ENCODE peak calls at places on chromosomes 4 and X, in eight cellular contexts. N is HL-60, H is Panc1, G is SK-N-SH, I is H1, K is spleen, E is sigmoid colon, D is breast epithelium. Q is an unnamed sample.

GRCh38 chr4:86963697-86964096 is 28.9 kb downstream of the AFF1 start:
- DNase-seq in N (no peak), H (no peak), G (no peak), I (no peak), K (no peak), E (no peak), D (no peak), Q (no peak)

GRCh38 chr4:87545052-87545451 is 15.9 kb upstream of the SPARCL1 start:
- DNase-seq in N (no peak), H (no peak), G (no peak), I (no peak), K (no peak), E (no peak), D (no peak), Q (no peak)

GRCh38 chr4:117085185-117085701 is at the start of gene TRAM1L1:
- DNase-seq in N (peak; percentile 5), H (no peak), G (peak; percentile 92), I (peak; percentile 86), K (peak; percentile 74), E (peak; percentile 72), D (peak; percentile 62), Q (peak; percentile 64)

GRCh38 chr4:108060164-108060563 is 70.5 kb downstream of the HADH start:
- DNase-seq in N (no peak), H (peak; percentile 45), G (peak; percentile 54), I (no peak), K (no peak), E (no peak), D (no peak), Q (no peak)

GRCh38 chrX:53088136-53088974 is 5.6 kb upstream of the KANTR start:
- DNase-seq in N (no peak), H (no peak), G (peak; percentile 86), I (peak; percentile 75), K (peak; percentile 89), E (peak; percentile 97), D (peak; percentile 78), Q (peak; percentile 84)

GRCh38 chr4:137896221-137896737 is 345.9 kb downstream of the SLC7A11 start:
- DNase-seq in N (no peak), H (no peak), G (no peak), I (no peak), K (no peak), E (no peak), D (no peak), Q (no peak)

GRCh38 chr4:10457255-10457801 is at the start of gene ZNF518B:
- DNase-seq in N (peak; percentile 29), H (no peak), G (peak; percentile 93), I (peak; percentile 85), K (peak; percentile 95), E (peak; percentile 68), D (no peak), Q (peak; percentile 67)

GRCh38 chr4:163665521-163666334 is 171.2 kb downstream of the TMA16 start:
- DNase-seq in N (no peak), H (no peak), G (no peak), I (no peak), K (no peak), E (no peak), D (no peak), Q (no peak)

GRCh38 chr4:149441338-149441737 is 374.3 kb downstream of the IQCM start:
- DNase-seq in N (no peak), H (no peak), G (no peak), I (no peak), K (no peak), E (no peak), D (no peak), Q (no peak)

GRCh38 chr4:143745874-143746273 is 45.4 kb upstream of the FREM3 start:
- DNase-seq in N (no peak), H (no peak), G (no peak), I (no peak), K (no peak), E (no peak), D (no peak), Q (no peak)

GRCh38 chrX:149699761-149700160 is 12.1 kb upstream of the MAGEA11 start:
- DNase-seq in N (peak; percentile 20), H (no peak), G (no peak), I (no peak), K (no peak), E (no peak), D (no peak), Q (no peak)

DNA sequence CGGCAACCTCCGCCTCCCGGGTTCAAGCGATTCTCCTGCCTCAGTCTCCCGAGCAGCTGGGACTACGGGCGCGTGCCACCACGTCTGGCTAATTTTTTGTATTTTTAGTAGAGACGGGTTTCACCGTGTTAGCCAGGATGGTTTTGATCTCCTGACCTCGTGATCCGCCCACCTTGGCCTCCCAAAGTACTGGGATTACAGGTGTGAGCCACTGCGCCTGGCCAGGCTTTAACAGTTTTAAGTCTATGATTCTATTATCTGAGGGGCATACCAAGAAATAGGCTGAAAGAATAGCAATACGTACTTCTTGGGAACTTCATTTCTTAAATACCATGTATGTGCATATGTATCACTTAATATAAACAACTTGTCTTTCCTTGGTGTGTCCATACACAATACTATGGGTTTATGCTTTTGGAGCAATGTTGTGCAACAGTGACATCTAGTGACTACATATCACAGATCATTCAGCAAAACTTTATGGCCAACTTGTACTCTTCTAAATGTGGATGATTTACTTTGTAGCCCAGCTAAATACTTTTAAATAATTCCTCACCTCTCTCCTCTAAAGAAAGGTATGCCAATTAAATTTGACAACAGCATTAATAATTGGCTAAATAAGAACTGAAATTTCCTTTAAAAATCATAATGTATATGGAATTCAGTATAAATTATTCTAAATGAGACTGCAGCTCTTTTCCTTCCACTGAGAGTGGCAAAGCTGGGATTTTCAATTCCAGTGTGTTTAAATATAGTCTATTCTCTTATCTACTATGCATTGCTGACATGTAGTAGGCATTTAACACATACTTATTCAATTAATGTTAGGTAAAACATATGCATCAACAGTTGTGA is 10.4 kb downstream of the SLC9B1 start:
- DNase-seq in N (peak; percentile 49), H (peak; percentile 73), G (peak; percentile 54), I (no peak), K (no peak), E (no peak), D (no peak), Q (no peak)
- TF ChIP-seq POLR2AphosphoS5 in N (no peak), H (no peak), G (no peak), I (no peak), K (no peak), E (no peak), D (no peak), Q (no peak)

DNA sequence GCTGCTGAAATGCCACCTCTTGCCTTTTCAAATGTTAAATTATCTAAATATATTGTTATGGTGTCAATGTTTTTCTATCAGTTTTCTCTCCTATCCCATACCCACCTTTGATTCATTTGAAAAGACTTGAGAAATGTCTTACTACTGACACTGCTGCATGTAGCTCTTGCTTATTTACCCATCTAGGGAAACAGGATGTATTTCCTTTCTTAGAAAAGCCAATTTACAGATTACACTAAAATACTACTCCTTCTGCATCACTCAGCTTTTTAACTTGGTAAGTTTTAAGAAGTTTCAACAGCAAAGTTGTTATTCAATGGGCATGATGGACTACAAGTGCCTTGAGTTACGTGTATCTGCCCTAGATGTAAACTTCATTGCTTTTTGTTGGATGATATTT is 13.2 kb upstream of the KCNE5 start:
- DNase-seq in N (no peak), H (no peak), G (no peak), I (no peak), K (no peak), E (no peak), D (no peak), Q (no peak)
- H3K4me3 ChIP-seq in N (no peak overlapping the region), H (no peak overlapping the region), G (no peak overlapping the region), I (no peak overlapping the region), K (no peak overlapping the region), E (no peak overlapping the region), D (no peak overlapping the region), Q (no peak overlapping the region)

DNA sequence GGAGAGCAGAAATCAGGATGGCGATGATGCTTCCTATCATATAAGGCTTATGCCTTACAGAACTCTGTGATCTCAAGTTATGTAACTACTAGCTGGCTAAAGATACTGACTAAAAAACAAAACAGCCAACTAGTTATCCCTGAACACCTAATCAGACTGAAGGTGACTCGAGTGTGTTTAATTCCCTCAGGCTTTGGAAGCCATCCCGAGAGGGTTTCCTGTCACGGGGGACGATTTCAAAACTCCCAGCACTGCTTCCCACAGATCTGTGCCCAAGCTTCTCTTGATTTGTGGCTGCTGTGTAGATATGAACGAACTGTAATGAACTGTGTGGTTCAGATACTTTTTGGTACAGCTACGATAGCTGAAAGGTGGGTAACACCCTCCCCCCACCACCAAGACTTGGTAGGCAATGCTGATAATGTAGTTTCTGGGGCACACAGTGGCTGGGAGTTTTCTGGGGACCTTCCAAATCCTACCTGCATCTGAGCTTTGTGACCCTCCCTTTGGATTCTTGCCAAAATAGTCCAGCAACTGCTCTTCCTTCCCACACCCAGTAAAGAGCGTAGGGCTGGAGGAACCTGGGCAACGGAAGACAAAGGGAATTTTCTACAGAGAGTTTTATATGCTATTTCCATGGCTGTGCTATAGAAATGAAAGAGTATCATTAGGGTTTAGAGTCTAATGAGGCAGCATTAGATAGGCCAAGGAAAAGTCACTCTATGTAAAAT is 148.8 kb downstream of the MGST2 start:
- DNase-seq in N (no peak), H (no peak), G (no peak), I (no peak), K (no peak), E (no peak), D (no peak), Q (no peak)
- TF ChIP-seq POLR2AphosphoS5 in N (no peak), H (no peak), G (no peak), I (no peak), K (no peak), E (no peak), D (no peak), Q (no peak)

GRCh38 chrX:45852884-45853283 is 652.2 kb upstream of the DIPK2B start:
- DNase-seq in N (no peak), H (no peak), G (no peak), I (no peak), K (no peak), E (no peak), D (no peak), Q (no peak)

GRCh38 chrX:45851434-45851991 is 650.8 kb upstream of the DIPK2B start:
- DNase-seq in N (peak; percentile 62), H (no peak), G (peak; percentile 15), I (peak; percentile 65), K (peak; percentile 80), E (no peak), D (no peak), Q (peak; percentile 38)

GRCh38 chrX:45850197-45850774 is 649.6 kb upstream of the DIPK2B start:
- DNase-seq in N (peak; percentile 10), H (no peak), G (no peak), I (no peak), K (no peak), E (no peak), D (no peak), Q (no peak)

GRCh38 chrX:45849261-45849660 is 648.6 kb upstream of the DIPK2B start:
- DNase-seq in N (peak; percentile 42), H (no peak), G (peak; percentile 26), I (no peak), K (no peak), E (no peak), D (no peak), Q (no peak)

DNA sequence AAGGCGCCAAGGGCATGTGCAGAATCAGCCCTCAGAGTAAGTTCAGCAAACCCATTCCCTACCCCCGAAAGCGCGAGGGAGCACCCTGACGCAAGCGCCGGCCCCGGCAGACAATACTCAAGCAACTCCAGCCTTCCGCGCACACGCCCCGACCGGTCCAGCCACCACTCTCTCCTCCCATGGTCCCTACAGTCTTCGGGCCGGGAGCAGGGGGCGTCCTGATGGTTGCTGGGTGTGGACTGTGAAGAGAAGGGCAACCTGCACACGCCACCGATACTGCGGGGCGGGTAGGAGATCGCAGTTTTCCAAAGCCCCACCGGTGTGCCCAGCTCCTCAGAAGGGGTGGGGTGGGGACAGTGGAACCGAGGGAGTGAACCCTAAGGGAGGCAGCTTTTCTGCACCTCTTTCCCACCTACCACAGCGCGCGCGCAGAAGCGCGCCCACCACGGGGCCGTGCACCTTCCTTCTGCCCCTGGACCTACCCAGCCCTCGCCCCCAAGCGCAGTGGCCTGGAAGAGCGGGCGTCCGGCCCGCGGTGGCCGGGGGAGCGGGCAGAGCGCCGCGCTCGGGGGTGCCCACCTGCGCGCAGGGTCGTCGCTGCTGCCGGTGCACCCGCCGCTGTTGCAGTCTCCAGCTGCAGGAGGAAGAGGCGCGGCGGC is 650.2 kb upstream of the DIPK2B start:
- DNase-seq in N (peak; percentile 40), H (no peak), G (peak; percentile 8), I (peak; percentile 48), K (peak; percentile 78), E (peak; percentile 66), D (no peak), Q (peak; percentile 29)
- H3K4me3 ChIP-seq in N (peak overlapping the region; percentile 64), H (peak overlapping the region; percentile 90), G (peak overlapping the region; percentile 55), I (peak overlapping the region; percentile 85), K (peak overlapping the region; percentile 45), E (peak overlapping the region; percentile 51), D (peak overlapping the region; percentile 63), Q (peak overlapping the region; percentile 79)